ENCODE peak calls at places on chromosome 4, in eight cellular contexts. B, X, H, Y, L, C, K and S are unnamed samples.

GRCh38 chr4:105194328-105195231 is 47.9 kb downstream of the TET2 start:
- DNase-seq in K (no peak), X (peak), L (no peak), B (no peak), Y (no peak), C (no peak), H (no peak), S (peak)

GRCh38 chr4:103032575-103032974 is 13.1 kb upstream of the SLC9B1 start:
- DNase-seq in K (peak), H (no peak), Y (no peak), X (peak), L (no peak), C (peak), B (no peak), S (peak)

GRCh38 chr4:53476232-53477037 is 99.0 kb downstream of the FIP1L1 start:
- DNase-seq in B (no peak), L (no peak), Y (peak), X (peak), H (no peak), K (no peak), C (no peak), S (peak)

GRCh38 chr4:183337833-183338232 is 15.6 kb upstream of the CLDN24 start:
- DNase-seq in Y (no peak), C (no peak), L (no peak), X (no peak), H (no peak), B (no peak), K (no peak), S (no peak)

GRCh38 chr4:142913034-142913433 is 66.9 kb upstream of the INPP4B start:
- DNase-seq in L (no peak), Y (no peak), H (no peak), X (no peak), B (no peak), K (no peak), C (no peak), S (no peak)

GRCh38 chr4:41125558-41126311 is 88.6 kb downstream of the APBB2 start:
- DNase-seq in H (no peak), Y (no peak), C (no peak), B (no peak), L (no peak), K (no peak), X (no peak), S (peak)

GRCh38 chr4:126440297-126440696 is 1125.5 kb downstream of the FAT4 start:
- DNase-seq in H (no peak), X (no peak), L (no peak), Y (no peak), C (no peak), K (no peak), B (no peak), S (no peak)

GRCh38 chr4:88533088-88533790 is 9.7 kb upstream of the PYURF start:
- DNase-seq in L (no peak), C (no peak), Y (no peak), K (no peak), B (no peak), H (no peak), X (peak), S (peak)

GRCh38 chr4:100933628-100934027 is 413.7 kb downstream of the PPP3CA start:
- DNase-seq in C (no peak), H (no peak), Y (no peak), B (no peak), L (no peak), K (no peak), X (peak), S (peak)

GRCh38 chr4:150867148-150867547 is 147.9 kb downstream of the LRBA start:
- DNase-seq in Y (no peak), B (no peak), X (peak), C (no peak), L (no peak), K (peak), H (no peak), S (peak)

GRCh38 chr4:102734591-102735385 is 26.0 kb downstream of the MANBA start:
- DNase-seq in K (no peak), H (no peak), C (no peak), Y (no peak), X (peak), B (no peak), L (no peak), S (peak)

GRCh38 chr4:129352480-129352879 is 256.5 kb downstream of the C4orf33 start:
- DNase-seq in Y (no peak), K (no peak), X (no peak), L (no peak), H (no peak), C (no peak), B (no peak), S (no peak)

GRCh38 chr4:13548984-13549546 is 4.8 kb upstream of the NKX3-2 start:
- DNase-seq in C (peak), K (peak), Y (peak), B (peak), L (peak), H (peak), X (peak), S (peak)

GRCh38 chr4:13627185-13627605 is 330 bp downstream of the BOD1L1 start:
- DNase-seq in X (peak), B (peak), L (no peak), K (no peak), Y (no peak), C (peak), H (peak), S (peak)

GRCh38 chr4:6229095-6229494 is 28.7 kb upstream of the JAKMIP1 start:
- DNase-seq in H (no peak), Y (no peak), C (peak), K (no peak), X (no peak), L (no peak), B (no peak), S (no peak)

GRCh38 chr4:86769794-86770193 is 79.4 kb downstream of the SLC10A6 start:
- DNase-seq in B (no peak), K (no peak), X (no peak), H (no peak), Y (no peak), C (no peak), L (no peak), S (no peak)

GRCh38 chr4:106287353-106287969 is 28.5 kb downstream of the TBCK start:
- DNase-seq in C (no peak), K (peak), Y (no peak), X (peak), H (no peak), L (no peak), B (no peak), S (peak)

GRCh38 chr4:101288365-101289145 is 58.8 kb downstream of the PPP3CA start:
- DNase-seq in K (no peak), L (no peak), X (no peak), B (no peak), C (no peak), Y (no peak), H (no peak), S (peak)

GRCh38 chr4:64582492-64582891 is 173.2 kb upstream of the TECRL start:
- DNase-seq in C (no peak), Y (no peak), H (no peak), X (no peak), L (no peak), K (no peak), B (no peak), S (no peak)

GRCh38 chr4:15837591-15837990 is 59.5 kb downstream of the CD38 start:
- DNase-seq in Y (no peak), C (no peak), B (no peak), H (no peak), L (no peak), X (no peak), K (no peak), S (no peak)

GRCh38 chr4:8185930-8186329 is 13.2 kb upstream of the SH3TC1 start:
- DNase-seq in X (no peak), H (no peak), Y (no peak), C (no peak), K (no peak), L (no peak), B (no peak), S (peak)

GRCh38 chr4:15963001-15963451 is at the start of gene FGFBP2:
- DNase-seq in C (peak), H (peak), L (peak), Y (no peak), K (peak), B (no peak), X (peak), S (peak)

GRCh38 chr4:67928547-67928946 is 34.7 kb downstream of the TMPRSS11A start:
- DNase-seq in B (no peak), K (no peak), H (no peak), C (no peak), X (no peak), Y (no peak), L (no peak), S (no peak)

GRCh38 chr4:10441512-10441911 is 15.7 kb downstream of the ZNF518B start:
- DNase-seq in B (no peak), H (no peak), K (no peak), X (no peak), Y (no peak), L (no peak), C (no peak), S (no peak)

GRCh38 chr4:110073045-110073845 is 125.2 kb downstream of the ELOVL6 start:
- DNase-seq in L (no peak), C (no peak), B (no peak), K (no peak), X (no peak), H (no peak), Y (no peak), S (no peak)

GRCh38 chr4:10063544-10064300 is 42.4 kb upstream of the SLC2A9 start:
- DNase-seq in Y (peak), C (peak), B (peak), L (peak), X (peak), K (peak), H (peak), S (peak)

GRCh38 chr4:124883642-124884041 is 171.1 kb upstream of the ANKRD50 start:
- DNase-seq in Y (no peak), K (no peak), B (no peak), H (no peak), L (no peak), C (no peak), X (no peak), S (peak)

GRCh38 chr4:123351713-123352112 is 44.9 kb upstream of the SPRY1 start:
- DNase-seq in L (no peak), K (no peak), X (no peak), H (no peak), Y (no peak), B (no peak), C (no peak), S (no peak)

GRCh38 chr4:8200302-8200975 is 1.3 kb downstream of the SH3TC1 start:
- DNase-seq in L (peak), H (peak), B (peak), C (peak), X (no peak), K (no peak), Y (no peak), S (peak)

GRCh38 chr4:149897784-149898183 is 82.1 kb upstream of the IQCM start:
- DNase-seq in K (no peak), C (no peak), Y (no peak), L (no peak), H (no peak), B (no peak), X (peak), S (peak)

GRCh38 chr4:99645638-99646037 is 12.0 kb downstream of the C4orf54 start:
- DNase-seq in C (no peak), B (no peak), L (no peak), Y (no peak), K (no peak), X (no peak), H (no peak), S (no peak)

GRCh38 chr4:10098770-10099139 is 17.8 kb downstream of the WDR1 start:
- DNase-seq in B (no peak), X (peak), K (no peak), Y (no peak), H (no peak), C (no peak), L (no peak), S (peak)

GRCh38 chr4:160364217-160364616 is 1261.3 kb downstream of the RAPGEF2 start:
- DNase-seq in H (no peak), Y (no peak), B (no peak), C (no peak), X (no peak), K (no peak), L (no peak), S (no peak)

GRCh38 chr4:88177981-88178632 is 19.7 kb upstream of the ABCG2 start:
- DNase-seq in H (peak), Y (no peak), B (no peak), L (no peak), C (peak), X (peak), K (no peak), S (peak)

GRCh38 chr4:171668403-171668802 is 144.8 kb upstream of the GALNTL6 start:
- DNase-seq in H (no peak), X (no peak), L (no peak), C (no peak), B (no peak), K (no peak), Y (no peak), S (no peak)

GRCh38 chr4:168384437-168385141 is 66.0 kb upstream of the DDX60 start:
- DNase-seq in Y (no peak), X (peak), L (no peak), H (no peak), K (no peak), C (peak), B (no peak), S (peak)